ENCODE peak calls at places on chromosome 21, in nine cellular contexts. Z, U, N, W, E, F, B, C and M are unnamed samples.

GRCh38 chr21:35136586-35137254 is 87.6 kb upstream of the RUNX1 start:
- DNase-seq in Z (peak), U (peak), N (peak), W (no peak), E (no peak), F (peak), B (no peak), C (no peak), M (no peak)

GRCh38 chr21:14943636-14944035 is 121.2 kb downstream of the NRIP1 start:
- DNase-seq in Z (no peak), U (no peak), N (no peak), W (no peak), E (no peak), F (no peak), B (no peak), C (no peak), M (no peak)

GRCh38 chr21:45112371-45112770 is 38.0 kb downstream of the ADARB1 start:
- DNase-seq in Z (no peak), U (no peak), N (no peak), W (no peak), E (no peak), F (no peak), B (no peak), C (peak), M (no peak)

GRCh38 chr21:42219606-42220137 is 732 bp downstream of the ABCG1 start:
- DNase-seq in Z (peak), U (peak), N (peak), W (no peak), E (no peak), F (no peak), B (no peak), C (peak), M (no peak)

GRCh38 chr21:41481191-41481590 is 26.8 kb downstream of the TMPRSS2 start:
- DNase-seq in Z (no peak), U (no peak), N (no peak), W (no peak), E (no peak), F (no peak), B (no peak), C (no peak), M (no peak)

GRCh38 chr21:44987886-44988606 is 48.2 kb downstream of the SLX9 start:
- DNase-seq in Z (no peak), U (no peak), N (no peak), W (no peak), E (no peak), F (no peak), B (no peak), C (peak), M (no peak)

GRCh38 chr21:29077651-29078090 is 4.2 kb upstream of the CCT8 start:
- DNase-seq in Z (no peak), U (peak), N (no peak), W (no peak), E (peak), F (no peak), B (no peak), C (no peak), M (no peak)

GRCh38 chr21:33690874-33691273 is 48.6 kb downstream of the ITSN1 start:
- DNase-seq in Z (no peak), U (no peak), N (no peak), W (no peak), E (no peak), F (no peak), B (no peak), C (no peak), M (no peak)

GRCh38 chr21:45050786-45051489 is 23.4 kb upstream of the ADARB1 start:
- DNase-seq in Z (no peak), U (no peak), N (no peak), W (no peak), E (no peak), F (no peak), B (no peak), C (no peak), M (no peak)

GRCh38 chr21:28588997-28589396 is 403.7 kb downstream of the LTN1 start:
- DNase-seq in Z (no peak), U (no peak), N (no peak), W (no peak), E (no peak), F (no peak), B (no peak), C (no peak), M (no peak)

GRCh38 chr21:35134299-35134698 is 85.2 kb upstream of the RUNX1 start:
- DNase-seq in Z (no peak), U (no peak), N (no peak), W (no peak), E (no peak), F (no peak), B (no peak), C (no peak), M (no peak)

GRCh38 chr21:31235671-31236450 is 108.2 kb downstream of the TIAM1 start:
- DNase-seq in Z (no peak), U (no peak), N (no peak), W (no peak), E (no peak), F (no peak), B (no peak), C (no peak), M (no peak)

GRCh38 chr21:46354518-46354917 is 30.6 kb downstream of the PCNT start:
- DNase-seq in Z (no peak), U (no peak), N (no peak), W (no peak), E (no peak), F (no peak), B (no peak), C (no peak), M (no peak)

GRCh38 chr21:46354046-46354445 is 30.1 kb downstream of the PCNT start:
- DNase-seq in Z (no peak), U (no peak), N (no peak), W (no peak), E (no peak), F (no peak), B (no peak), C (no peak), M (no peak)

GRCh38 chr21:46356494-46357334 is 32.8 kb downstream of the PCNT start:
- DNase-seq in Z (no peak), U (no peak), N (no peak), W (no peak), E (no peak), F (no peak), B (no peak), C (no peak), M (no peak)

GRCh38 chr21:46356005-46356338 is 32.0 kb downstream of the PCNT start:
- DNase-seq in Z (no peak), U (no peak), N (no peak), W (no peak), E (no peak), F (no peak), B (no peak), C (no peak), M (no peak)

GRCh38 chr21:46355161-46356004 is 31.4 kb downstream of the PCNT start:
- DNase-seq in Z (no peak), U (no peak), N (no peak), W (no peak), E (no peak), F (no peak), B (no peak), C (no peak), M (no peak)
- TF ChIP-seq POLR2AphosphoS5 in Z (no peak), U (no peak), N (no peak), W (no peak), E (no peak), F (no peak), B (no peak), C (no peak), M (no peak)

DNA sequence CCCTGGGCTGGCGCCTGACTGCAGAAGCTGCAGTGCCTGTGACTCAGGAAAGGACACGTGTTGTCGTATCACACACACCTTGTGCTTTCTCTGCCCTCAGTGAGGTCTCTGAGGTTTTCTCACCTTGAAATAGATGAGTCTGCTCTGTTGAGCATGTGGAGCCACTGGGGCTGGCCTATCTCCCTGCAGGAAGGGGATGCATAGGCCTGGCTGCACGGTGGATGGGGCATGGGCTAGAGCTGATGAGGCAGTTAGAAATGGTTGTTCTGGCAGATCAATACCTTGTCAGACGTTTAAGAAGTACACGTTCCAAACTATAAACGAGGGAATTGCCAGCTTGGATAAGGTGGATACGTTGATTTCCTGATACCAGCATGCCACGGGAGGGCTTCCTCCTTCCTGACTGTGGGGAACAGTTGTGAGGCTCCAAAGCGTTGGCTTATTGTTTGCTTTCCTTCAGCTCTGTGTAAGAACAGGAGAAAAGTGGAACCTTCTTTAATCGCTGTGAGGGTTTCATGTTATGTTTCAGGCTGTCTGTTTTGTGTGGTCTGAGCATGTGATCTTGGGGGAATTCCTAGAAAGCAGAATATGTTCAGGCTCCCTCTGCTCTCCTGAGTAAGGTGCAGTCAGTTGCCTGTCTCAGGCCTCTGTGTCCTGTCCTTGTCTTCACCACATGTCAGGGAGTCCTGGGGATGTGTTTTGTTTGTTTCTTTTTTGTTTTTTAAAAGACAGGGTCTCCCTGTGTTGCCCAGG is 44.8 kb downstream of the PCNT start:
- DNase-seq in Z (no peak), U (no peak), N (no peak), W (no peak), E (no peak), F (no peak), B (no peak), C (no peak), M (no peak)
- H3K27ac ChIP-seq in Z (no peak), U (peak), N (no peak), W (no peak), E (no peak), F (no peak), B (no peak), C (no peak), M (peak)

GRCh38 chr21:39022901-39023693 is 160.2 kb downstream of the PSMG1 start:
- DNase-seq in Z (no peak), U (peak), N (no peak), W (no peak), E (no peak), F (no peak), B (no peak), C (peak), M (no peak)
- TF ChIP-seq POLR2AphosphoS5 in Z (no peak), U (no peak), N (no peak), W (no peak), E (no peak), F (no peak), B (no peak), C (no peak), M (no peak)

GRCh38 chr21:43811262-43812105 is 22.1 kb downstream of the RRP1 start:
- DNase-seq in Z (no peak), U (no peak), N (no peak), W (no peak), E (no peak), F (no peak), B (no peak), C (no peak), M (no peak)

GRCh38 chr21:43809346-43809799 is 20.0 kb downstream of the RRP1 start:
- DNase-seq in Z (no peak), U (no peak), N (no peak), W (no peak), E (no peak), F (no peak), B (no peak), C (no peak), M (no peak)

GRCh38 chr21:43810505-43811261 is 21.3 kb downstream of the RRP1 start:
- DNase-seq in Z (peak), U (peak), N (peak), W (peak), E (peak), F (peak), B (no peak), C (peak), M (peak)

GRCh38 chr21:43808832-43809251 is 19.5 kb downstream of the RRP1 start:
- DNase-seq in Z (no peak), U (no peak), N (no peak), W (no peak), E (peak), F (no peak), B (no peak), C (no peak), M (no peak)

GRCh38 chr21:43809853-43810504 is 20.6 kb downstream of the RRP1 start:
- DNase-seq in Z (no peak), U (no peak), N (no peak), W (no peak), E (no peak), F (no peak), B (no peak), C (no peak), M (no peak)
- H3K27ac ChIP-seq in Z (no peak), U (no peak), N (no peak), W (no peak), E (no peak), F (no peak), B (no peak), C (no peak), M (peak)

DNA sequence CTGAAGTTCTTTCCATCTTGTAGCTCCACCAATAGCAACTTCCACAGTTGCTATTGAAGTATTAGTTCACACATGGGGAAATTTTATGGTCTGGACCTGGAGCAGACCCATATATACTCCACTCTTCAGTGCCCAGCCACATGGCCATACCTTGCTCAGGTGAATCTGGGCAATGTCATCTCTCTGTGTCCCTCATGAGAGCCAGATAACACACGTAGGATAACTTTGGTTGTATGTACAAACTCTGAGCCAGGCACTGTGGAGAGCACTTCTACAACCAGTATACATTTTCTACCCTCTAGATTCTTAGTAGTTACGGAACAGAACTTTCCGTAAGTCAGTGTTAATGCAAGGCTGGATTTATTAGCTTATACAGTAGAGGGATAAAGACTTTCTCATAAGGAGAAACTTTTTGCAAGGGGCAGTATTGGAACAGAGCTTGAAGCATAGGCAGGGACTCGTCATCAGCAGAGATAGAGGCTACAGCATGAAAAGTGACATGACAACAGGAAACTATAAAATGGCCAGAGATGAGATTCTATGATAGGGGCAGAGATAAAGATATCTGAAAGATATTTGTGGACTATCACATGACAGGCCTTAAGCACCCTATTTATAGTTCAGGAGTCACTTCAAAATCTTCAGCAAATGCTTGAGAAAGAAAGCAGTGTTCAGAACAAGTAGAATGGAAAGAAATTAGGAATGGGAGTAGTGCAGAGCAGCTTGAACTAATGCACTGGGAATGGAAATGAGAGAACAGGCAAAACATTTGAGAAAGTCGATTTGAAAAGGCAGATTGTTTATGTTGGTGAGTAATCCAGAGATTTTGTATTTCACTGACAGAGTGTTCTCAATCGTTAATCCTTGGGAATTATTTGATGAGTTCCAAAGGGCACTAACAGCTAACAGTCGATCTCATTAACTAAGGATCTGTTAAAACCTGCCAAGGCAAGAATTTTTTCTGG is 481.8 kb downstream of the USP25 start:
- DNase-seq in Z (no peak), U (no peak), N (no peak), W (no peak), E (no peak), F (no peak), B (no peak), C (no peak), M (no peak)
- TF ChIP-seq POLR2AphosphoS5 in Z (no peak), U (no peak), N (no peak), W (no peak), E (no peak), F (no peak), B (no peak), C (no peak), M (no peak)

GRCh38 chr21:30223596-30223995 is 7.7 kb upstream of the CLDN8 start:
- DNase-seq in Z (no peak), U (no peak), N (no peak), W (no peak), E (peak), F (no peak), B (no peak), C (no peak), M (no peak)
- H3K27ac ChIP-seq in Z (no peak), U (no peak), N (no peak), W (peak), E (peak), F (no peak), B (no peak), C (no peak), M (no peak)

GRCh38 chr21:25508364-25508763 is 98.9 kb downstream of the MRPL39 start:
- DNase-seq in Z (no peak), U (peak), N (no peak), W (no peak), E (no peak), F (no peak), B (no peak), C (no peak), M (no peak)
- TF ChIP-seq POLR2AphosphoS5 in Z (no peak), U (no peak), N (no peak), W (no peak), E (no peak), F (no peak), B (no peak), C (no peak), M (no peak)

GRCh38 chr21:39654951-39655350 is 42.2 kb downstream of the B3GALT5 start:
- DNase-seq in Z (no peak), U (no peak), N (no peak), W (no peak), E (no peak), F (no peak), B (no peak), C (no peak), M (no peak)
- H3K27ac ChIP-seq in Z (no peak), U (peak), N (peak), W (no peak), E (no peak), F (no peak), B (no peak), C (peak), M (no peak)

GRCh38 chr21:17612565-17613241 is at the start of gene BTG3:
- DNase-seq in Z (peak), U (peak), N (peak), W (peak), E (peak), F (peak), B (no peak), C (peak), M (peak)
- TF ChIP-seq POLR2AphosphoS5 in Z (peak), U (peak), N (peak), W (peak), E (peak), F (peak), B (no peak), C (peak), M (peak)